ENCODE peak calls at places on chromosomes 13 and 19, in eight cellular contexts. One of them, this sample, is unnamed.

GRCh38 chr19:50718255-50719118 is 1.1 kb downstream of the SHANK1 start:
- DNase-seq in A549: no peak
- DNase-seq in heart right ventricle: no peak
- DNase-seq in cardiac muscle cell: no peak
- DNase-seq in endodermal cell: peak; percentile 76
- DNase-seq in CD4-positive, alpha-beta T cell: no peak
- DNase-seq in PC-9: no peak
- DNase-seq in tibial artery: no peak
- DNase-seq in this sample: no peak

GRCh38 chr19:35295792-35296462 is 4.0 kb downstream of the MAG start:
- DNase-seq in cardiac muscle cell: peak; percentile 43
- DNase-seq in endodermal cell: peak; percentile 70
- DNase-seq in PC-9: no peak
- DNase-seq in A549: no peak
- DNase-seq in tibial artery: no peak
- DNase-seq in CD4-positive, alpha-beta T cell: peak; percentile 39
- DNase-seq in heart right ventricle: no peak
- DNase-seq in this sample: no peak

GRCh38 chr13:44396295-44396962 is 22.8 kb downstream of the SERP2 start:
- DNase-seq in A549: no peak
- DNase-seq in tibial artery: no peak
- DNase-seq in CD4-positive, alpha-beta T cell: no peak
- DNase-seq in cardiac muscle cell: no peak
- DNase-seq in heart right ventricle: no peak
- DNase-seq in endodermal cell: no peak
- DNase-seq in PC-9: no peak
- DNase-seq in this sample: no peak

GRCh38 chr19:13782537-13782936 is 8.3 kb downstream of the C19orf53 start:
- DNase-seq in CD4-positive, alpha-beta T cell: no peak
- DNase-seq in A549: no peak
- DNase-seq in PC-9: no peak
- DNase-seq in tibial artery: no peak
- DNase-seq in endodermal cell: no peak
- DNase-seq in cardiac muscle cell: no peak
- DNase-seq in heart right ventricle: no peak
- DNase-seq in this sample: no peak

GRCh38 chr19:58476498-58477015 is 405 bp downstream of the ZNF446 start:
- DNase-seq in A549: no peak
- DNase-seq in cardiac muscle cell: peak; percentile 28
- DNase-seq in CD4-positive, alpha-beta T cell: no peak
- DNase-seq in tibial artery: no peak
- DNase-seq in endodermal cell: no peak
- DNase-seq in heart right ventricle: peak; percentile 31
- DNase-seq in PC-9: no peak
- DNase-seq in this sample: no peak

GRCh38 chr19:50838239-50838638 is 4.9 kb upstream of the KLK15 start:
- DNase-seq in PC-9: no peak
- DNase-seq in endodermal cell: peak; percentile 67
- DNase-seq in cardiac muscle cell: no peak
- DNase-seq in tibial artery: no peak
- DNase-seq in A549: peak; percentile 61
- DNase-seq in heart right ventricle: no peak
- DNase-seq in CD4-positive, alpha-beta T cell: no peak
- DNase-seq in this sample: no peak

GRCh38 chr13:35722438-35723060 is 246.1 kb upstream of the MAB21L1 start:
- DNase-seq in PC-9: no peak
- DNase-seq in CD4-positive, alpha-beta T cell: no peak
- DNase-seq in A549: no peak
- DNase-seq in endodermal cell: peak; percentile 23
- DNase-seq in cardiac muscle cell: no peak
- DNase-seq in tibial artery: no peak
- DNase-seq in heart right ventricle: no peak
- DNase-seq in this sample: no peak

GRCh38 chr13:51698352-51698751 is 105.6 kb downstream of the DHRS12 start:
- DNase-seq in A549: no peak
- DNase-seq in CD4-positive, alpha-beta T cell: no peak
- DNase-seq in heart right ventricle: no peak
- DNase-seq in PC-9: no peak
- DNase-seq in endodermal cell: no peak
- DNase-seq in tibial artery: no peak
- DNase-seq in cardiac muscle cell: no peak
- DNase-seq in this sample: no peak

GRCh38 chr19:50515168-50515561 is 1.5 kb upstream of the ASPDH start:
- DNase-seq in PC-9: no peak
- DNase-seq in endodermal cell: peak; percentile 35
- DNase-seq in A549: no peak
- DNase-seq in cardiac muscle cell: no peak
- DNase-seq in CD4-positive, alpha-beta T cell: no peak
- DNase-seq in heart right ventricle: no peak
- DNase-seq in tibial artery: no peak
- DNase-seq in this sample: no peak

GRCh38 chr19:43532571-43532961 is 422 bp upstream of the ZNF575 start:
- DNase-seq in cardiac muscle cell: no peak
- DNase-seq in heart right ventricle: no peak
- DNase-seq in tibial artery: peak; percentile 85
- DNase-seq in PC-9: no peak
- DNase-seq in A549: peak; percentile 79
- DNase-seq in CD4-positive, alpha-beta T cell: no peak
- DNase-seq in endodermal cell: no peak
- DNase-seq in this sample: peak; percentile 68

GRCh38 chr19:31352296-31352781 is 3.1 kb upstream of the TSHZ3 start:
- DNase-seq in PC-9: no peak
- DNase-seq in A549: no peak
- DNase-seq in endodermal cell: peak; percentile 64
- DNase-seq in CD4-positive, alpha-beta T cell: no peak
- DNase-seq in tibial artery: no peak
- DNase-seq in cardiac muscle cell: no peak
- DNase-seq in heart right ventricle: no peak
- DNase-seq in this sample: no peak

GRCh38 chr19:18401580-18402112 is 4.2 kb upstream of the LRRC25 start:
- DNase-seq in endodermal cell: peak; percentile 83
- DNase-seq in heart right ventricle: peak; percentile 66
- DNase-seq in cardiac muscle cell: no peak
- DNase-seq in tibial artery: peak; percentile 79
- DNase-seq in CD4-positive, alpha-beta T cell: no peak
- DNase-seq in PC-9: peak; percentile 77
- DNase-seq in A549: no peak
- DNase-seq in this sample: no peak

GRCh38 chr13:63501702-63502101 is 2086.1 kb upstream of the PCDH20 start:
- DNase-seq in PC-9: no peak
- DNase-seq in heart right ventricle: no peak
- DNase-seq in tibial artery: no peak
- DNase-seq in CD4-positive, alpha-beta T cell: no peak
- DNase-seq in cardiac muscle cell: no peak
- DNase-seq in endodermal cell: no peak
- DNase-seq in A549: no peak
- DNase-seq in this sample: no peak

GRCh38 chr13:80551650-80552497 is 210.9 kb upstream of the SPRY2 start:
- DNase-seq in A549: no peak
- DNase-seq in tibial artery: no peak
- DNase-seq in CD4-positive, alpha-beta T cell: no peak
- DNase-seq in PC-9: peak; percentile 59
- DNase-seq in cardiac muscle cell: no peak
- DNase-seq in heart right ventricle: no peak
- DNase-seq in endodermal cell: no peak
- DNase-seq in this sample: no peak

GRCh38 chr19:33622809-33623511 is 1.2 kb downstream of the CHST8 start:
- DNase-seq in CD4-positive, alpha-beta T cell: no peak
- DNase-seq in heart right ventricle: no peak
- DNase-seq in cardiac muscle cell: peak; percentile 23
- DNase-seq in endodermal cell: peak; percentile 65
- DNase-seq in A549: no peak
- DNase-seq in tibial artery: no peak
- DNase-seq in PC-9: no peak
- DNase-seq in this sample: no peak

GRCh38 chr19:18848860-18849661 is 17.3 kb downstream of the UPF1 start:
- DNase-seq in cardiac muscle cell: no peak
- DNase-seq in heart right ventricle: peak; percentile 80
- DNase-seq in endodermal cell: no peak
- DNase-seq in CD4-positive, alpha-beta T cell: no peak
- DNase-seq in PC-9: no peak
- DNase-seq in tibial artery: peak; percentile 91
- DNase-seq in A549: no peak
- DNase-seq in this sample: no peak

GRCh38 chr19:13929340-13929739 is 8.9 kb downstream of the PODNL1 start:
- DNase-seq in cardiac muscle cell: no peak
- DNase-seq in CD4-positive, alpha-beta T cell: no peak
- DNase-seq in heart right ventricle: no peak
- DNase-seq in tibial artery: no peak
- DNase-seq in A549: no peak
- DNase-seq in endodermal cell: no peak
- DNase-seq in PC-9: no peak
- DNase-seq in this sample: no peak

GRCh38 chr19:43489310-43489709 is 15.2 kb downstream of the PHLDB3 start:
- DNase-seq in endodermal cell: no peak
- DNase-seq in A549: no peak
- DNase-seq in cardiac muscle cell: no peak
- DNase-seq in PC-9: no peak
- DNase-seq in tibial artery: no peak
- DNase-seq in CD4-positive, alpha-beta T cell: no peak
- DNase-seq in heart right ventricle: peak; percentile 33
- DNase-seq in this sample: no peak

DNA sequence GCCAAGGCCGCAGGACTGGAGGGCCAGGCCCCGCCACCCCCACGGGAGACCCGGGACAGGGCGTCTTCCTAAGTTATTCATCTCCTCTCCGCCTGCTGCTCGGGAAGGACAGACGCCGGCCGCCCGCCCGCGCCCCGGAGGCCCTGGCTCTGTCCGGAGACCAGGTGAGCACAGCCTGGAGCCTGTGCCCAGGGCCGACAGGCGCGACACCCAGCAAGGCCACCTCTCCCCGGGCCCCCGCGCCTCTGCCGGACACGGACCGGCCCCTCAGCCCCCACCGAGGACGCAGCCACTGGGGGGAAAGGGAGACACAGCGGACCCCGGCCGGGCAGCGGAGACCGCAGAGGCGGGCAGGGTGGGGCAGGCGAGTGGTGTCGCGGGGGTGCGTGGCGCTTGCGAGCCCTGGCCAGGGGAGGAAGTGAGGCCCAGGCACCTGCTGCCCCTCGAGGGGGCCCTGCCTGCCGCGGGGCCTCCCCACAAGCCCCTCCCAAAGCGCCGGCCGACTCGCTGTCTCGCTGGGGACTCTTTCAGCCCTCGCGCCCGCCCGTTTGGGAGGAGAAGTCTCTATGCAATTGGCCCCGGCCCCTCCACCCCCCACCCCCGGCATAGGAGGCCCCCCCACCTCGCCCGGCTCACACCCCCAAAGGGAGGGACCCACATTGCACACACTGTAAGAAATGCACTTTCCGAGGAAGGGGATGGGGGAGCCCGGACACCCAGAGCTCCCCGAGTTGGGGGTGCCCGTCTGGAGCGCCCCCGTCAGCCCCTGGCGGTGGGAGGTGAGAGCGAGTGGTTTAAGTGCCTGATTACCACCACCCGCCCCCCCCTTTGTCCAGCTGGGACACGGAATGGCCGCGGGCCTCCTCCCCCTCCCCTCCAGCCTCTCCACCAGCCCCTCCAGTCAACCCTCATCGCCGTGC is 17.0 kb downstream of the SMIM24 start:
- DNase-seq in tibial artery: no peak
- DNase-seq in A549: no peak
- DNase-seq in cardiac muscle cell: no peak
- DNase-seq in CD4-positive, alpha-beta T cell: no peak
- DNase-seq in endodermal cell: peak; percentile 76
- DNase-seq in PC-9: no peak
- DNase-seq in heart right ventricle: no peak
- DNase-seq in this sample: no peak
- TF ChIP-seq CTCF in tibial artery: no peak
- TF ChIP-seq CTCF in A549: no peak
- TF ChIP-seq CTCF in cardiac muscle cell: no peak
- TF ChIP-seq CTCF in CD4-positive, alpha-beta T cell: no peak
- TF ChIP-seq CTCF in endodermal cell: peak; percentile 57
- TF ChIP-seq CTCF in PC-9: no peak
- TF ChIP-seq CTCF in heart right ventricle: no peak
- TF ChIP-seq CTCF in this sample: no peak

GRCh38 chr19:5114713-5115112 is 145.8 kb downstream of the KDM4B start:
- DNase-seq in heart right ventricle: no peak
- DNase-seq in cardiac muscle cell: peak; percentile 90
- DNase-seq in CD4-positive, alpha-beta T cell: no peak
- DNase-seq in PC-9: no peak
- DNase-seq in A549: no peak
- DNase-seq in tibial artery: no peak
- DNase-seq in endodermal cell: no peak
- DNase-seq in this sample: peak; percentile 52
- H3K27ac ChIP-seq in heart right ventricle: peak overlapping the region; percentile 41
- H3K27ac ChIP-seq in cardiac muscle cell: peak overlapping the region; percentile 99
- H3K27ac ChIP-seq in CD4-positive, alpha-beta T cell: no peak overlapping the region
- H3K27ac ChIP-seq in PC-9: no peak overlapping the region
- H3K27ac ChIP-seq in A549: no peak overlapping the region
- H3K27ac ChIP-seq in tibial artery: no peak overlapping the region
- H3K27ac ChIP-seq in endodermal cell: peak overlapping the region; percentile 57
- H3K27ac ChIP-seq in this sample: peak overlapping the region; percentile 62

DNA sequence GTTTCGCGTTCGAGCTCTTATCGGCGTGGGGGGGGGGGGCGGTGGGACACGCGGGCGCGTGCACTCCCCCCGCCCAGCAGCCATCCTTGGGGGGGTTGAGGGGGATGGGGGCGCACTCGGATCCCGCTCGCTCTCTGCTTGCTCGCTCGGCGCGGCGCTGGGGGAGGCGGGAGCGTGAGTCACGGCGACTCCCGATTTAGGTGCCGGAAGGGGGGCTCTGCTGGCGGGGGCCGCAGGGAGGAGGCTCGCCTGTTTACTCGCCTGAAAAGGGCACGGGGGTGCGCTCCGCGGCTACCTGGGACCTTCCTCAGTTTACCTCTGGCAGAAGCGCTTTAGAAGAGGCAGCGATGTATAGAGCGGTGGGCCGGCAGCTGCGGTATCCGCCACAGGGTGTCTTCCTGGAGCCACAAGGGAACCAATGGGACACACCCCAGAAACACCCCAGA is 1.1 kb upstream of the PDE4A start:
- DNase-seq in endodermal cell: peak; percentile 75
- DNase-seq in heart right ventricle: no peak
- DNase-seq in cardiac muscle cell: no peak
- DNase-seq in PC-9: no peak
- DNase-seq in A549: no peak
- DNase-seq in CD4-positive, alpha-beta T cell: no peak
- DNase-seq in tibial artery: no peak
- DNase-seq in this sample: no peak
- TF ChIP-seq CTCF in endodermal cell: no peak
- TF ChIP-seq CTCF in heart right ventricle: no peak
- TF ChIP-seq CTCF in cardiac muscle cell: no peak
- TF ChIP-seq CTCF in PC-9: no peak
- TF ChIP-seq CTCF in A549: no peak
- TF ChIP-seq CTCF in CD4-positive, alpha-beta T cell: no peak
- TF ChIP-seq CTCF in tibial artery: no peak
- TF ChIP-seq CTCF in this sample: no peak

DNA sequence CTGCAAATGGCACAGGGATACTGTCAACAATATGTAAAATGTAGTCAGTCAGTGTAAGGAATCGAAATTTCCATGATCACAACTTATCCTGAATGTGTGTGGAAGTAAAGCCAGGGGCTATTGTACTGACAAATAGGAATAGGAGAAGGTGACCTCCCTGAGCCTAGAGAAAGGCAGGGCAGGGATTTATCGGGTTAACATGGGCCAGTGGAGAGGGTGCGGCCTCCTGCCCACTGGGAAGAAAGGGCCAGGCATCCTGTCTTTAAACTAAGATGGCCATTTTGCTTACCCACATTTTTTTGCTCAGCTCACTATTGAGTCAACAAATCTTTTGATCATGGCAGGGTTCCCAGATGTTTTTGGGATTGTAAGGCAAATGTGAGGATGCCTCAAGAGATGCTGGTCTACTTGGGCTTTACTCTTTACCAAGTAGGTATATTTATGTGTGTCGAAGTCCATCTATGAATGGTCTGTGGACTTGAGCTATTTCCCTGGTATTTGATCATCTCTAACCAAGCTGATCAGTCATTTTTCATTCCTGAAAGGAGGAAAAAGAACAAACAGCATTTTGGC is 116.6 kb upstream of the RNF113B start:
- DNase-seq in endodermal cell: no peak
- DNase-seq in heart right ventricle: no peak
- DNase-seq in PC-9: no peak
- DNase-seq in tibial artery: no peak
- DNase-seq in A549: no peak
- DNase-seq in cardiac muscle cell: no peak
- DNase-seq in CD4-positive, alpha-beta T cell: no peak
- DNase-seq in this sample: no peak
- H3K27ac ChIP-seq in endodermal cell: no peak overlapping the region
- H3K27ac ChIP-seq in heart right ventricle: no peak overlapping the region
- H3K27ac ChIP-seq in PC-9: no peak overlapping the region
- H3K27ac ChIP-seq in tibial artery: no peak overlapping the region
- H3K27ac ChIP-seq in A549: no peak overlapping the region
- H3K27ac ChIP-seq in cardiac muscle cell: no peak overlapping the region
- H3K27ac ChIP-seq in CD4-positive, alpha-beta T cell: no peak overlapping the region
- H3K27ac ChIP-seq in this sample: peak overlapping the region; percentile 55